ENCODE peak calls at places on chromosomes 2 and 18, in seven cellular contexts. P, U, F, J, Y, Z and M are unnamed samples.

GRCh38 chr2:18639756-18640453 is 50.5 kb upstream of the NT5C1B start:
- DNase-seq in P (no peak), J (no peak), Z (no peak), U (no peak), Y (no peak), F (no peak), M (no peak)

GRCh38 chr18:21735452-21736015 is 5.1 kb upstream of the MIB1 start:
- DNase-seq in F (no peak), U (no peak), P (peak), Y (peak), J (peak), Z (no peak), M (no peak)

GRCh38 chr2:44807344-44808025 is 134.0 kb upstream of the SIX3 start:
- DNase-seq in F (no peak), Z (no peak), P (no peak), U (no peak), Y (no peak), J (no peak), M (no peak)

GRCh38 chr2:392921-393270 is 105.0 kb upstream of the ALKAL2 start:
- DNase-seq in Y (no peak), J (no peak), Z (no peak), U (no peak), P (no peak), F (no peak), M (no peak)

GRCh38 chr2:133262888-133263287 is 305.4 kb downstream of the NCKAP5 start:
- DNase-seq in Y (no peak), J (no peak), U (no peak), Z (no peak), P (no peak), F (no peak), M (peak)

GRCh38 chr2:36539631-36540030 is 58.3 kb downstream of the FEZ2 start:
- DNase-seq in J (no peak), U (no peak), F (no peak), Z (no peak), Y (no peak), P (no peak), M (no peak)

GRCh38 chr2:167732251-167732788 is 515.1 kb downstream of the STK39 start:
- DNase-seq in F (no peak), P (no peak), U (no peak), Y (no peak), Z (no peak), J (no peak), M (no peak)

GRCh38 chr2:20592106-20593071 is 58.5 kb downstream of the HS1BP3 start:
- DNase-seq in P (peak), U (no peak), Z (no peak), F (no peak), J (no peak), Y (peak), M (no peak)

GRCh38 chr2:191869781-191870180 is 22.9 kb upstream of the CAVIN2 start:
- DNase-seq in Y (no peak), Z (no peak), J (no peak), F (no peak), P (no peak), U (no peak), M (no peak)

GRCh38 chr2:147910990-147911473 is 66.2 kb downstream of the ACVR2A start:
- DNase-seq in Z (peak), P (peak), J (no peak), U (no peak), Y (peak), F (peak), M (peak)

GRCh38 chr18:79940814-79941472 is 10.5 kb downstream of the SLC66A2 start:
- DNase-seq in P (no peak), Y (no peak), F (no peak), U (no peak), Z (no peak), J (no peak), M (no peak)

GRCh38 chr2:239277401-239278085 is 123.3 kb downstream of the HDAC4 start:
- DNase-seq in Y (no peak), P (no peak), U (no peak), Z (no peak), F (no peak), J (no peak), M (no peak)

GRCh38 chr2:48711343-48711742 is 44.2 kb downstream of the LHCGR start:
- DNase-seq in F (no peak), Y (no peak), U (no peak), J (no peak), Z (no peak), P (no peak), M (no peak)

GRCh38 chr2:44295636-44296359 is 20.5 kb downstream of the SLC3A1 start:
- DNase-seq in P (peak), Z (no peak), F (no peak), Y (no peak), J (no peak), U (no peak), M (no peak)

GRCh38 chr2:81250270-81250669 is 945.7 kb upstream of the LRRTM1 start:
- DNase-seq in Z (peak), J (no peak), F (no peak), Y (no peak), U (no peak), P (no peak), M (no peak)

GRCh38 chr18:24022141-24022540 is 7.6 kb downstream of the TTC39C start:
- DNase-seq in F (no peak), U (no peak), P (no peak), Y (no peak), Z (no peak), J (no peak), M (no peak)

GRCh38 chr2:205496777-205497176 is 185.5 kb upstream of the NRP2 start:
- DNase-seq in P (no peak), Z (no peak), U (no peak), J (no peak), F (no peak), Y (no peak), M (no peak)

GRCh38 chr2:187768995-187769394 is 214.8 kb upstream of the TFPI start:
- DNase-seq in Y (no peak), Z (no peak), P (no peak), J (no peak), F (no peak), U (no peak), M (no peak)

GRCh38 chr2:234334146-234334545 is 162.7 kb downstream of the ARL4C start:
- DNase-seq in J (no peak), U (peak), P (no peak), Y (no peak), Z (no peak), F (no peak), M (no peak)

GRCh38 chr18:47931707-47932103 is 1.2 kb upstream of the SMAD2 start:
- DNase-seq in Y (peak), U (peak), F (no peak), P (no peak), Z (no peak), J (no peak), M (peak)
- TF ChIP-seq JUND in Y (no peak), U (no peak), F (no peak), P (no peak), Z (no peak), J (no peak), M (no peak)

GRCh38 chr18:58266291-58266690 is 222.3 kb downstream of the NEDD4L start:
- DNase-seq in F (no peak), Y (no peak), J (no peak), Z (no peak), U (no peak), P (no peak), M (no peak)

GRCh38 chr18:58263055-58263732 is 219.2 kb downstream of the NEDD4L start:
- DNase-seq in Z (no peak), U (no peak), Y (no peak), P (no peak), F (peak), J (no peak), M (peak)

GRCh38 chr18:58264846-58265245 is 220.8 kb downstream of the NEDD4L start:
- DNase-seq in U (no peak), Y (no peak), F (no peak), Z (no peak), P (no peak), J (no peak), M (no peak)

GRCh38 chr18:58262581-58262980 is 218.6 kb downstream of the NEDD4L start:
- DNase-seq in J (no peak), U (no peak), Z (no peak), Y (no peak), P (no peak), F (no peak), M (no peak)

GRCh38 chr18:58263733-58264469 is 219.9 kb downstream of the NEDD4L start:
- DNase-seq in Y (no peak), F (no peak), J (no peak), Z (no peak), U (no peak), P (no peak), M (no peak)
- TF ChIP-seq JUND in Y (no peak), F (no peak), J (no peak), Z (no peak), U (no peak), P (no peak), M (no peak)

GRCh38 chr2:42607101-42607637 is 38.7 kb downstream of the MTA3 start:
- DNase-seq in J (no peak), Z (no peak), F (no peak), P (no peak), Y (no peak), U (no peak), M (no peak)

GRCh38 chr2:42601076-42601475 is 32.6 kb downstream of the MTA3 start:
- DNase-seq in U (peak), P (no peak), F (no peak), J (no peak), Y (no peak), Z (no peak), M (no peak)

GRCh38 chr2:42598656-42599267 is 30.3 kb downstream of the MTA3 start:
- DNase-seq in Y (no peak), F (no peak), P (no peak), Z (no peak), U (peak), J (no peak), M (no peak)

GRCh38 chr2:42602937-42603219 is 34.4 kb downstream of the MTA3 start:
- DNase-seq in Y (no peak), P (no peak), U (no peak), Z (no peak), J (no peak), F (no peak), M (no peak)

GRCh38 chr2:42602218-42602936 is 33.9 kb downstream of the MTA3 start:
- DNase-seq in F (no peak), J (no peak), P (peak), Y (no peak), U (peak), Z (peak), M (no peak)
- TF ChIP-seq JUND in F (no peak), J (no peak), P (no peak), Y (no peak), U (no peak), Z (no peak), M (no peak)

GRCh38 chr2:55422876-55423275 is 3.2 kb upstream of the CCDC88A start:
- DNase-seq in J (no peak), F (no peak), Z (no peak), Y (no peak), P (no peak), U (no peak), M (no peak)

GRCh38 chr2:55421326-55421725 is 1.7 kb upstream of the CCDC88A start:
- DNase-seq in U (no peak), Y (no peak), J (no peak), Z (no peak), P (no peak), F (no peak), M (no peak)

GRCh38 chr2:55428258-55428657 is 8.6 kb upstream of the CCDC88A start:
- DNase-seq in Z (no peak), F (no peak), U (no peak), P (no peak), Y (no peak), J (no peak), M (no peak)

GRCh38 chr2:55423303-55423702 is 3.6 kb upstream of the CCDC88A start:
- DNase-seq in U (no peak), Z (no peak), P (no peak), J (no peak), Y (no peak), F (no peak), M (no peak)

DNA sequence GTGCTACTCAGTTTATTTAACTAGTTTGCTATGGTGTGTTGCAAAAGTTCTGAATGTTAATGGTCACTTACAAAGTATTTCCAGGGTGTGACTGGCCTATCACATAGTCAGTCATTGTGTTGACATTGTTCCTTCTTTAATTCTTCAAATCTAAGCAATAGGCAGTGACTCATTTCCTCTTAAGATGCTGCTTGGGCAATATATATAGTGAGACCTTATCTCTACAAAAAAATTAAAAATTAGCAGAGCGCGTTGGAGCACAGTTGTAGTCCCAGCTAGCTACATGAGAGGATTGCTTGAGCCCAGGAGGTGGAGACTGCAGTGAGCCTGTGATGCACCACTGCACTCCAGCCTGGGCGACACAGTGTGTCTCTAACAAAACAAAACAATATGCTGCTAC is 5.8 kb upstream of the CCDC88A start:
- DNase-seq in Z (no peak), F (no peak), U (no peak), P (no peak), Y (no peak), J (no peak), M (no peak)
- TF ChIP-seq JUND in Z (no peak), F (peak), U (no peak), P (no peak), Y (peak), J (no peak), M (no peak)

GRCh38 chr2:86037141-86037794 is 68.4 kb downstream of the POLR1A start:
- DNase-seq in U (no peak), F (no peak), P (no peak), Y (no peak), J (no peak), Z (no peak), M (no peak)
- TF ChIP-seq JUND in U (no peak), F (no peak), P (no peak), Y (no peak), J (no peak), Z (no peak), M (no peak)

DNA sequence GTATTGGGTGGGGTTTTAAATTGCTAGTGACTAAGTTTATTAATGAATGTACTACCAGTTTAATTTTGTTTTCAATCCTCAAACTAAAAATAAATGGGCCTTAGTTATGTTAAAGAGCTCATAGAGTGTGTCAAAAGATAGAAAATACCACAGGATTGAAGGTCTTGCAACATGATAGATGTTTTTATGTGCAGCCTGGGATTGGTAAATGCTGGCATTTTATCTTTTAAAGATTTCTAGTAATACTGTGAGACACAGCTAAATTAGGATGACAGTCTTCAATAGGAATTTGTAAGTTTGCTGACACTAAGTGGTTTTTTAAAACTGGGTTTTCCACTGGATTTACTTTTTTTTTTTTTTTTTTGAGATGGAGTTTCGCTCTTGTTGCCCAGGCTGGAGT is 122.3 kb downstream of the HAUS1 start:
- DNase-seq in J (no peak), F (no peak), Z (no peak), U (no peak), P (no peak), Y (no peak), M (no peak)
- TF ChIP-seq JUND in J (no peak), F (no peak), Z (no peak), U (no peak), P (no peak), Y (no peak), M (no peak)

GRCh38 chr2:154425999-154426398 is 272.5 kb upstream of the KCNJ3 start:
- DNase-seq in Z (no peak), J (no peak), U (peak), F (no peak), Y (no peak), P (no peak), M (no peak)
- TF ChIP-seq JUND in Z (no peak), J (no peak), U (no peak), F (no peak), Y (no peak), P (no peak), M (no peak)

DNA sequence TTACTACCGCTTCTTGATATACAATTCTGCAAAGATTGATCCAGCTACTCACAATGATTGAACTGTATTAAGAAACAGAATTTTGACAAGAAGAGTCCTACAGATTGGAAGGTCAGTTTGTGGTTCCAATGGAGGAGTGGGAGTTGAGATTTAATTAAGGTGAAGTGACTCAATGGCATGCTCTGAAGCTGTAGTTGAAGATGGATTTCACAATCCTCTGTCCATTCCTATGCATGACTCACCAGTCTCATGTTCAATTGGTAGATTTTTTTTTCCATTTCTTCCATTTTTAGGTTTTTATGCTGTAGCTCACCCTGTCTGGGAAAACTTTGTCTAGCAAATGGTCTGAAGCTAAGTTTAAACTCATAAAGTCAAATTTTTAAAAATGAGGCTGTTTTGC is 83.3 kb downstream of the DPP4 start:
- DNase-seq in Z (no peak), J (no peak), Y (no peak), F (peak), U (no peak), P (peak), M (no peak)
- TF ChIP-seq JUND in Z (no peak), J (no peak), Y (no peak), F (peak), U (peak), P (no peak), M (no peak)

GRCh38 chr2:17166506-17166905 is 351.7 kb downstream of the RAD51AP2 start:
- DNase-seq in Z (no peak), F (no peak), J (no peak), U (no peak), P (no peak), Y (no peak), M (no peak)
- TF ChIP-seq JUND in Z (no peak), F (no peak), J (no peak), U (no peak), P (no peak), Y (no peak), M (no peak)

DNA sequence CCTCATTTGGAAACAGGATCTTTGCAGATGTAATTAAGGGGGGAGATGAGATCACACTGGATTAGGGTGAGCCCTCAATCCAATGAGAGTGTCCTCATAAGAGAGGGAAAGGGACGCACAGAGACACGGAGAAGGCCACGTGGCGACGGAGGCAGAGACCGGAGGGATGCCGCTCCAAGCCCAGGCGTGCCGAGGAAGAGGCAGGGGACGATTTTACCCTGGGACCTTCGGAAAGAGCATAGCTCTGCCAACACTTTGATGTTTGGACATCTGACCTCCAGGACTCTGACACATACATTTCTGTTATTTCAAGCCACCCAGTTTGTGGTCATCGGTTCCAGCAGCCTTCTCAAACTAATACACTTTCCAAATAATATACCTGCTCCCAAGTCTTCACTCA is 84.4 kb upstream of the ZCCHC2 start:
- DNase-seq in P (peak), F (no peak), Z (no peak), Y (no peak), J (no peak), U (no peak), M (no peak)
- TF ChIP-seq JUND in P (no peak), F (no peak), Z (no peak), Y (no peak), J (no peak), U (no peak), M (no peak)